ENCODE peak calls at places on chromosomes 12 and 14, in six cellular contexts. One of them, this sample, is unnamed.

GRCh38 chr12:19201653-19202052 is 72.1 kb downstream of the PLEKHA5 start:
- DNase-seq in HTR-8/SVneo: no peak
- DNase-seq in Kasumi-1: no peak
- DNase-seq in WTC11: no peak
- DNase-seq in nucleus accumbens: no peak
- DNase-seq in SK-N-SH: no peak
- DNase-seq in this sample: no peak

GRCh38 chr12:117921922-117922777 is 46.6 kb downstream of the KSR2 start:
- DNase-seq in SK-N-SH: no peak
- DNase-seq in WTC11: no peak
- DNase-seq in Kasumi-1: no peak
- DNase-seq in HTR-8/SVneo: no peak
- DNase-seq in nucleus accumbens: no peak
- DNase-seq in this sample: no peak

GRCh38 chr12:64083285-64084210 is 138.5 kb downstream of the KICS2 start:
- DNase-seq in SK-N-SH: peak; percentile 37
- DNase-seq in Kasumi-1: no peak
- DNase-seq in WTC11: no peak
- DNase-seq in nucleus accumbens: no peak
- DNase-seq in HTR-8/SVneo: peak; percentile 59
- DNase-seq in this sample: no peak

GRCh38 chr12:71900091-71900490 is 38.6 kb upstream of the TPH2 start:
- DNase-seq in Kasumi-1: peak; percentile 54
- DNase-seq in SK-N-SH: no peak
- DNase-seq in WTC11: no peak
- DNase-seq in nucleus accumbens: no peak
- DNase-seq in HTR-8/SVneo: peak; percentile 5
- DNase-seq in this sample: no peak

GRCh38 chr12:93804392-93805179 is 127.4 kb downstream of the CRADD start:
- DNase-seq in SK-N-SH: no peak
- DNase-seq in HTR-8/SVneo: no peak
- DNase-seq in WTC11: no peak
- DNase-seq in nucleus accumbens: no peak
- DNase-seq in Kasumi-1: no peak
- DNase-seq in this sample: no peak

GRCh38 chr12:56315256-56315625 is 547 bp downstream of the CNPY2 start:
- DNase-seq in SK-N-SH: peak; percentile 37
- DNase-seq in nucleus accumbens: no peak
- DNase-seq in HTR-8/SVneo: no peak
- DNase-seq in WTC11: no peak
- DNase-seq in Kasumi-1: no peak
- DNase-seq in this sample: no peak

GRCh38 chr14:89302396-89302950 is 114.6 kb downstream of the FOXN3 start:
- DNase-seq in Kasumi-1: no peak
- DNase-seq in SK-N-SH: no peak
- DNase-seq in HTR-8/SVneo: no peak
- DNase-seq in WTC11: no peak
- DNase-seq in nucleus accumbens: no peak
- DNase-seq in this sample: no peak

GRCh38 chr14:52351561-52352491 is 37.7 kb downstream of the PTGER2 start:
- DNase-seq in Kasumi-1: no peak
- DNase-seq in HTR-8/SVneo: no peak
- DNase-seq in nucleus accumbens: no peak
- DNase-seq in SK-N-SH: no peak
- DNase-seq in WTC11: no peak
- DNase-seq in this sample: no peak

GRCh38 chr12:990308-990648 is 745 bp upstream of the ERC1 start:
- DNase-seq in HTR-8/SVneo: no peak
- DNase-seq in Kasumi-1: peak; percentile 10
- DNase-seq in nucleus accumbens: peak; percentile 58
- DNase-seq in SK-N-SH: no peak
- DNase-seq in WTC11: peak; percentile 50
- DNase-seq in this sample: peak; percentile 92

GRCh38 chr12:539540-540310 is 80.0 kb downstream of the B4GALNT3 start:
- DNase-seq in Kasumi-1: no peak
- DNase-seq in HTR-8/SVneo: no peak
- DNase-seq in nucleus accumbens: no peak
- DNase-seq in WTC11: no peak
- DNase-seq in SK-N-SH: no peak
- DNase-seq in this sample: no peak

GRCh38 chr14:30295980-30296379 is 263.0 kb upstream of the G2E3 start:
- DNase-seq in SK-N-SH: no peak
- DNase-seq in HTR-8/SVneo: no peak
- DNase-seq in Kasumi-1: no peak
- DNase-seq in nucleus accumbens: no peak
- DNase-seq in WTC11: no peak
- DNase-seq in this sample: no peak

GRCh38 chr12:65742481-65742971 is 81.8 kb upstream of the HMGA2 start:
- DNase-seq in HTR-8/SVneo: no peak
- DNase-seq in Kasumi-1: no peak
- DNase-seq in nucleus accumbens: no peak
- DNase-seq in SK-N-SH: no peak
- DNase-seq in WTC11: peak; percentile 33
- DNase-seq in this sample: no peak

GRCh38 chr12:56838602-56839488 is 75.7 kb downstream of the HSD17B6 start:
- DNase-seq in Kasumi-1: no peak
- DNase-seq in HTR-8/SVneo: no peak
- DNase-seq in SK-N-SH: no peak
- DNase-seq in WTC11: no peak
- DNase-seq in nucleus accumbens: no peak
- DNase-seq in this sample: no peak

GRCh38 chr14:22691171-22691570 is 47.0 kb upstream of the OR6J1 start:
- DNase-seq in WTC11: no peak
- DNase-seq in Kasumi-1: no peak
- DNase-seq in SK-N-SH: no peak
- DNase-seq in HTR-8/SVneo: no peak
- DNase-seq in nucleus accumbens: no peak
- DNase-seq in this sample: no peak

GRCh38 chr12:68119724-68120211 is 39.8 kb downstream of the IFNG start:
- DNase-seq in SK-N-SH: no peak
- DNase-seq in WTC11: no peak
- DNase-seq in Kasumi-1: no peak
- DNase-seq in nucleus accumbens: no peak
- DNase-seq in HTR-8/SVneo: no peak
- DNase-seq in this sample: no peak

GRCh38 chr12:64461634-64462414 is 9.9 kb downstream of the TBK1 start:
- DNase-seq in Kasumi-1: no peak
- DNase-seq in nucleus accumbens: no peak
- DNase-seq in WTC11: no peak
- DNase-seq in HTR-8/SVneo: peak; percentile 51
- DNase-seq in SK-N-SH: no peak
- DNase-seq in this sample: no peak

GRCh38 chr14:49586673-49587460 is 687 bp upstream of the RPS29 start:
- DNase-seq in Kasumi-1: peak; percentile 87
- DNase-seq in WTC11: peak; percentile 39
- DNase-seq in SK-N-SH: peak; percentile 60
- DNase-seq in HTR-8/SVneo: no peak
- DNase-seq in nucleus accumbens: no peak
- DNase-seq in this sample: no peak

GRCh38 chr14:104939666-104940410 is 15.2 kb downstream of the PLD4 start:
- DNase-seq in nucleus accumbens: no peak
- DNase-seq in HTR-8/SVneo: no peak
- DNase-seq in SK-N-SH: no peak
- DNase-seq in Kasumi-1: no peak
- DNase-seq in WTC11: peak; percentile 5
- DNase-seq in this sample: peak; percentile 54

GRCh38 chr12:75859868-75860267 is 171.7 kb downstream of the PHLDA1 start:
- DNase-seq in Kasumi-1: no peak
- DNase-seq in HTR-8/SVneo: no peak
- DNase-seq in WTC11: no peak
- DNase-seq in SK-N-SH: no peak
- DNase-seq in nucleus accumbens: no peak
- DNase-seq in this sample: no peak

GRCh38 chr12:124030510-124030909 is 57.5 kb downstream of the ZNF664 start:
- DNase-seq in nucleus accumbens: no peak
- DNase-seq in HTR-8/SVneo: peak; percentile 71
- DNase-seq in WTC11: no peak
- DNase-seq in SK-N-SH: peak; percentile 67
- DNase-seq in Kasumi-1: no peak
- DNase-seq in this sample: no peak

GRCh38 chr14:101821528-101821927 is 60.0 kb downstream of the PPP2R5C start:
- DNase-seq in nucleus accumbens: no peak
- DNase-seq in Kasumi-1: no peak
- DNase-seq in SK-N-SH: no peak
- DNase-seq in WTC11: no peak
- DNase-seq in HTR-8/SVneo: no peak
- DNase-seq in this sample: no peak

GRCh38 chr14:64730061-64730440 is 25.8 kb downstream of the PLEKHG3 start:
- DNase-seq in Kasumi-1: no peak
- DNase-seq in WTC11: no peak
- DNase-seq in HTR-8/SVneo: no peak
- DNase-seq in SK-N-SH: no peak
- DNase-seq in nucleus accumbens: no peak
- DNase-seq in this sample: peak; percentile 56

GRCh38 chr12:124185970-124186686 is 108.8 kb upstream of the RFLNA start:
- DNase-seq in Kasumi-1: no peak
- DNase-seq in WTC11: no peak
- DNase-seq in nucleus accumbens: no peak
- DNase-seq in SK-N-SH: no peak
- DNase-seq in HTR-8/SVneo: no peak
- DNase-seq in this sample: no peak